ENCODE peak calls at places on chromosome 20, in five cellular contexts. I is neural progenitor cell; B is fibroblast of the aortic adventitia; Q is CD4-positive, alpha-beta memory T cell; T is pancreas. O is an unnamed sample.

GRCh38 chr20:40943591-40943990 is 85.0 kb upstream of the TOP1 start:
- DNase-seq in I (no peak), B (no peak), Q (no peak), T (no peak), O (no peak)

GRCh38 chr20:10610266-10610665 is 63.5 kb downstream of the JAG1 start:
- DNase-seq in I (no peak), B (peak; percentile 76), Q (no peak), T (no peak), O (no peak)

GRCh38 chr20:55264825-55265224 is 740.5 kb downstream of the CBLN4 start:
- DNase-seq in I (no peak), B (no peak), Q (no peak), T (no peak), O (no peak)

GRCh38 chr20:61049684-61050083 is 202.4 kb upstream of the CDH4 start:
- DNase-seq in I (no peak), B (no peak), Q (no peak), T (no peak), O (no peak)

GRCh38 chr20:60104980-60105379 is 146.8 kb downstream of the CDH26 start:
- DNase-seq in I (no peak), B (no peak), Q (no peak), T (no peak), O (no peak)

GRCh38 chr20:36819662-36820061 is 46.1 kb upstream of the DSN1 start:
- DNase-seq in I (peak; percentile 50), B (no peak), Q (no peak), T (no peak), O (no peak)

GRCh38 chr20:49717693-49718092 is 4.0 kb upstream of the B4GALT5 start:
- DNase-seq in I (no peak), B (no peak), Q (no peak), T (no peak), O (no peak)

GRCh38 chr20:51062065-51062464 is 39.2 kb upstream of the KCNG1 start:
- DNase-seq in I (no peak), B (no peak), Q (no peak), T (no peak), O (no peak)

GRCh38 chr20:6504179-6504578 is 263.3 kb upstream of the BMP2 start:
- DNase-seq in I (no peak), B (no peak), Q (no peak), T (no peak), O (no peak)

GRCh38 chr20:46811328-46812084 is 83.1 kb upstream of the EYA2 start:
- DNase-seq in I (peak; percentile 26), B (no peak), Q (no peak), T (no peak), O (no peak)
- H3K4me3 ChIP-seq in I (peak overlapping the region; percentile 23), B (no peak overlapping the region), Q (no peak overlapping the region), T (peak overlapping the region; percentile 27), O (no peak overlapping the region)

DNA sequence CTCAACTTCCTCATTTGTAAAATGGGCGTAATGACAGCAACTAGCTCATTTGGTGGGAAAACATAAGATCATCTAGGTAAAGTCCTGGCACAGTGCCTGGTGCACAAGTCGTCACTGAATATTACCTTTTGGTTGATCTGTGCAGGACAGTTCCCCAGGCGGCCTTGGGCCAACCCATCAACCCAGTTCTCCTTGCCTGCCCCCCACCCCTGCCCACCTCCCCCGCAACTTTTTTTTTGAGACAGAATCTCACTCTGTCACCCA is 99.2 kb downstream of the JPH2 start:
- DNase-seq in I (no peak), B (no peak), Q (no peak), T (no peak), O (no peak)
- H3K4me3 ChIP-seq in I (no peak overlapping the region), B (no peak overlapping the region), Q (no peak overlapping the region), T (no peak overlapping the region), O (no peak overlapping the region)

DNA sequence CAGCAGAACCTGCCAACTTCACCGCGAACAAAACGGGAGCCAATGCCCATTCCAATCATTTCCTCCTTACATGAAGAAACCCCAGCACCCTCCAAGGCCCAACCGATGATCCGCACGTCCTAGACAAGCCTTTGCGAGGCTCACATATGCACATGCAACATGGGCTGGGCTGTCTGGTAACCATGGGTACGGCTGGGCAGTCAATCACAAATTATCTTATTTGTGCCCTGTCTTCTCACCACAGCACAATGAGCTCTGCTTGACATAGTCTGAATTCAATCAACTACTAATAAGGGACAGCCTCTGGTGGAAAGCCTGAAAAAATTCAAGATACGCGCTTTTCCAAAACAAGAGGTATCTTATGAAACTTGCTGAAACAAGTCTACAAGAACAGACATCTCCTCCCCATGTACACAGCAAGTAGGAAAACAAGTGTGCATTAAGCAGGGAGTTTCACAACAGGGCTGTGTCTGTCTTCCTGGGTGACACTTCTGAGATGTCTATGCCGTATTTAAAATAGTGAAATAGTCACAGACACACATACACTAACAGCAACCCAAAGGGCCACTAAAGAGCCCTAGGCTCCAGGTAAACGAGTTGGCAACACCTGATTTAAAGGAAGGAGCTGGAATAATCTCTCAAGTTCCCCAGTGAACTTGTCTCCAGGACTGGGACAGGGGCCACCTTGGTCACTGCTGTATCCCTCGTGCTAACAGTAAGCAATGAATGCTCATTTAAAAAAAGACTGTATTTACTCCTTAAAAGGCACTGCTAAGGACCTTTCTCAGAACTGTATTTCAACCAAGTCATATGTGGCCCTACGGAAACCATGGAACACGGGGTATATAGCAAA is 1.5 kb downstream of the DIDO1 start:
- DNase-seq in I (no peak), B (peak; percentile 63), Q (peak; percentile 20), T (no peak), O (no peak)
- H3K4me3 ChIP-seq in I (peak overlapping the region; percentile 99), B (peak overlapping the region; percentile 89), Q (peak overlapping the region; percentile 87), T (peak overlapping the region; percentile 95), O (peak overlapping the region; percentile 90)

DNA sequence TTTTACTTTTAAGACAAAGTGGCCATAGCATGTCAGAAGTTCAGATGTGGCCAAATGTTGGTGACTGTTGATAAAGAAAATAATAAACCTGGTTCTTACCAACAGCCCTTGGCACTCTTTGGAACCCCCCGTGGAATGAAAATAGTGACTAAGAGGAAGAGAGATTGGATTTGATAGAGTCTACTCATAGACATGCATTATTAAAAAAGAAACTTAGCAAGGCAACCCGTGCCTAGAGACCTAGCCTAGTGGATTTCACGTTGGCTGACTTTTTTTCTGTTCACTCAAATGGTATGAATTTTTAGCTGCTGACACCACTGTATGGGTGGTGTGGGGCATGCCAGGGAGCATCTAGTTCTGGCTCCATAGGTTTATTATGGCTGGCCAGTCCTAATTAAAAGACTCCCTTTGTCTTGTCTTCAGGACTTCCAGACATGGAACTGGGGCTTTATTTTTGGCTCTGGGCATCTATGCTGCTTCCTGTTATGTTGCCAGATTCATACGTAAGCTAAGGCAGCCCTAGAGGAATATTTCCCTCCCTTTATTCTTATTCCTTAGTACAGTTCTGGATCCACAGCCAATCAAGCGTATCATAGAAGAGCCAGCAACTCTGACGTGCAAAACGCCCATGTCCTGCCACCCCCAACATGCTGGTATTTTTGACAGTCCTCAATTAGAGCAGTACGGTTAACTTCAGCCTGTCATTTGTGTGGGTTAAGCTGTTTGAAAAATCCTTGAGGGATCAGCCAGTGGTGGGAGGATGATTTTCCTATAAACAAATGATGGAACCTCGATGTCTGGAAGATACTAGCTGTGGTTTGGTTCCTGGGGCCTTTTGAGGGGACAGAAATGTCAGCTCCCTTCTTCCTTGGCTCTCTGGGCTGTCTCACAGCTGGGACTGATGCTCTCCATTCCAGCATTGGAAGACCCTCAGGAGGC is 127.5 kb downstream of the ISM1 start:
- DNase-seq in I (no peak), B (peak; percentile 32), Q (no peak), T (no peak), O (no peak)
- H3K4me3 ChIP-seq in I (no peak overlapping the region), B (no peak overlapping the region), Q (no peak overlapping the region), T (no peak overlapping the region), O (no peak overlapping the region)

GRCh38 chr20:34049389-34049788 is 55.7 kb downstream of the RALY start:
- DNase-seq in I (no peak), B (no peak), Q (no peak), T (no peak), O (no peak)
- H3K4me3 ChIP-seq in I (no peak overlapping the region), B (no peak overlapping the region), Q (no peak overlapping the region), T (no peak overlapping the region), O (no peak overlapping the region)

GRCh38 chr20:19886666-19887288 is 128.7 kb downstream of the RIN2 start:
- DNase-seq in I (peak; percentile 16), B (no peak), Q (no peak), T (no peak), O (no peak)
- H3K4me3 ChIP-seq in I (no peak overlapping the region), B (no peak overlapping the region), Q (no peak overlapping the region), T (peak overlapping the region; percentile 17), O (no peak overlapping the region)

GRCh38 chr20:13356591-13356990 is 135.5 kb downstream of the ISM1 start:
- DNase-seq in I (no peak), B (no peak), Q (no peak), T (no peak), O (no peak)
- H3K4me3 ChIP-seq in I (no peak overlapping the region), B (no peak overlapping the region), Q (no peak overlapping the region), T (no peak overlapping the region), O (no peak overlapping the region)

GRCh38 chr20:32767418-32768198 is 5.4 kb downstream of the DNMT3B start:
- DNase-seq in I (no peak), B (no peak), Q (no peak), T (no peak), O (no peak)
- H3K4me3 ChIP-seq in I (no peak overlapping the region), B (no peak overlapping the region), Q (no peak overlapping the region), T (no peak overlapping the region), O (no peak overlapping the region)

DNA sequence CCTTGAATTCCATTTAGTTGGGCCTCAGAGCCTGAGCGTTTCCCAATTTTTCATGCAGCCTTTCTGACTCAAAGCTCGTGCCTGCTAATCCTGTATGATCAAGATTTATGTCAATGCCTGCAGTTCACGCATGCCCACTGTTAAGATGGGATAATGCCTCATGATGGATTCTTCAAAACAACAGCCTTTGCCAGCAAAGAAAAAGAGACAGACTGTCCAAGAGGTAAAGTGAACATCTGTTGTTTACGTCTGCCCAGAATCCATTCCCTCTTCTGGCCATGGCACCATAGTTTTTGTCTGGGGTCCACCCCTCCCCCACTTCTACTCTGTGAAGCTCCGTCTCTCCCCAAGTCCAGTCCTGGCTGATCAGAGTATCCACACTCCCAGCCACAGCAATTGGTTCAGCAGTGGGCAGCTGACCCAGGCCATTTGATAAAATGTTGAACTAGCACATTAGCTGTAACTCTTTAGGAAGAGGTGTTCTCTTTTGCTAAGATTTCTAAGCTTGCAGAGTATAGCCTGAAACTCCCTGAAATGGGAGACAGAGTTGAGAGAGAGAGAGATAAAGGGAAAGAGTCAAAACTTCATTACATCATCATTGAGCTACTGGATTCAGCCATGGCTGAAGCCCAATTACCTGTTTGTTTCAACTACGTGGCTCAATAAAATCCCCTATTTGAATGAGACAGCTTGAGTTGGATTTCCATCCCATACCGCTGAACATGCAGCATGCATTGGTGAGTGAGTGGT is 91.8 kb upstream of the EYA2 start:
- DNase-seq in I (no peak), B (no peak), Q (no peak), T (no peak), O (no peak)
- H3K4me3 ChIP-seq in I (no peak overlapping the region), B (no peak overlapping the region), Q (no peak overlapping the region), T (no peak overlapping the region), O (no peak overlapping the region)

O was measured in GM06990.